ENCODE peak calls at places on chromosomes 7 and 10, in four cellular contexts. R is tibial artery, Z is gastrocnemius medialis, O is upper lobe of right lung. Y is an unnamed sample. For H3K9me3, the result is how much of the 10 kb centered on the place peaks cover.

GRCh38 chr7:30348083-30348560 is 63.7 kb downstream of the ZNRF2 start:
- DNase-seq in R (no peak), Z (no peak), O (no peak), Y (no peak)

GRCh38 chr10:1130995-1131790 is 75.0 kb downstream of the WDR37 start:
- DNase-seq in R (no peak), Z (no peak), O (no peak), Y (no peak)

GRCh38 chr10:66928000-66928770 is 2.3 kb downstream of the LRRTM3 start:
- DNase-seq in R (no peak), Z (no peak), O (no peak), Y (peak)

GRCh38 chr10:11447571-11447970 is 163.9 kb downstream of the USP6NL start:
- DNase-seq in R (no peak), Z (no peak), O (no peak), Y (no peak)

GRCh38 chr7:5314864-5315263 is 32.1 kb downstream of the SLC29A4 start:
- DNase-seq in R (no peak), Z (no peak), O (no peak), Y (peak)

GRCh38 chr7:116177009-116177408 is 33.3 kb upstream of the TES start:
- DNase-seq in R (no peak), Z (no peak), O (no peak), Y (no peak)

GRCh38 chr10:102241037-102241443 is 272 bp downstream of the PITX3 start:
- DNase-seq in R (no peak), Z (no peak), O (no peak), Y (no peak)

GRCh38 chr10:3477683-3478082 is 305.1 kb upstream of the PITRM1 start:
- DNase-seq in R (no peak), Z (no peak), O (no peak), Y (no peak)

GRCh38 chr7:5659584-5659983 is 121.9 kb downstream of the RNF216 start:
- DNase-seq in R (no peak), Z (no peak), O (no peak), Y (no peak)

GRCh38 chr7:157302314-157302711 is 34.5 kb upstream of the DNAJB6 start:
- DNase-seq in R (peak), Z (peak), O (peak), Y (peak)

GRCh38 chr10:92594194-92594593 is 1.3 kb downstream of the KIF11 start:
- DNase-seq in R (no peak), Z (no peak), O (no peak), Y (no peak)

GRCh38 chr7:38186593-38187314 is 8.7 kb downstream of the STARD3NL start:
- DNase-seq in R (no peak), Z (no peak), O (no peak), Y (peak)

GRCh38 chr7:149291036-149291835 is 29.2 kb downstream of the ZNF783 start:
- DNase-seq in R (no peak), Z (no peak), O (peak), Y (no peak)

GRCh38 chr10:133399123-133399601 is 5.2 kb downstream of the MTG1 start:
- DNase-seq in R (peak), Z (no peak), O (peak), Y (peak)

GRCh38 chr10:8245131-8246117 is 190.9 kb downstream of the GATA3 start:
- DNase-seq in R (no peak), Z (no peak), O (no peak), Y (no peak)

GRCh38 chr10:61642692-61643091 is 20.0 kb upstream of the CABCOCO1 start:
- DNase-seq in R (no peak), Z (no peak), O (no peak), Y (no peak)

GRCh38 chr7:45187089-45187945 is 29.7 kb downstream of the RAMP3 start:
- DNase-seq in R (no peak), Z (no peak), O (peak), Y (no peak)

GRCh38 chr7:66662646-66663264 is 34.1 kb downstream of the KCTD7 start:
- DNase-seq in R (no peak), Z (no peak), O (no peak), Y (no peak)

GRCh38 chr7:28062197-28062988 is 118.2 kb downstream of the JAZF1 start:
- DNase-seq in R (no peak), Z (peak), O (peak), Y (peak)

GRCh38 chr10:12965571-12965970 is 35.9 kb downstream of the CCDC3 start:
- DNase-seq in R (no peak), Z (no peak), O (no peak), Y (no peak)

GRCh38 chr10:12414278-12414988 is 65.1 kb downstream of the CAMK1D start:
- DNase-seq in R (no peak), Z (no peak), O (no peak), Y (no peak)

GRCh38 chr7:150311146-150311545 is 12.0 kb upstream of the LRRC61 start:
- DNase-seq in R (no peak), Z (no peak), O (no peak), Y (no peak)

GRCh38 chr10:71921319-71922027 is 42.7 kb upstream of the CHST3 start:
- DNase-seq in R (peak), Z (no peak), O (no peak), Y (peak)

GRCh38 chr10:123241391-123242141 is 87.4 kb downstream of the BUB3 start:
- DNase-seq in R (no peak), Z (no peak), O (no peak), Y (no peak)

GRCh38 chr7:91342402-91342801 is 78.2 kb downstream of the FZD1 start:
- DNase-seq in R (no peak), Z (no peak), O (no peak), Y (no peak)

GRCh38 chr7:44194069-44194468 is 4.8 kb upstream of the GCK start:
- DNase-seq in R (no peak), Z (no peak), O (peak), Y (no peak)

GRCh38 chr7:70505468-70505867 is 626.5 kb upstream of the GALNT17 start:
- DNase-seq in R (no peak), Z (no peak), O (no peak), Y (no peak)

GRCh38 chr7:155824195-155824915 is 12.1 kb upstream of the SHH start:
- DNase-seq in R (no peak), Z (no peak), O (peak), Y (peak)

GRCh38 chr7:136063337-136063666 is 86.1 kb upstream of the MTPN start:
- DNase-seq in R (no peak), Z (no peak), O (no peak), Y (no peak)

GRCh38 chr7:141652691-141653090 is 49.3 kb downstream of the DENND11 start:
- DNase-seq in R (peak), Z (no peak), O (no peak), Y (no peak)

GRCh38 chr10:69786791-69787190 is 14.9 kb upstream of the COL13A1 start:
- DNase-seq in R (no peak), Z (no peak), O (no peak), Y (no peak)

GRCh38 chr10:18582803-18583202 is 68.6 kb downstream of the NSUN6 start:
- DNase-seq in R (no peak), Z (no peak), O (no peak), Y (no peak)
- H3K27ac ChIP-seq in R (no peak), Z (no peak), O (no peak), Y (no peak)

GRCh38 chr7:117600912-117601311 is 121.1 kb downstream of the CFTR start:
- DNase-seq in R (no peak), Z (no peak), O (no peak), Y (no peak)
- H3K9me3 ChIP-seq in R (under half), Z (under half), O (under half), Y (under half)

GRCh38 chr7:107559864-107560263 is 3.9 kb downstream of the COG5 start:
- DNase-seq in R (no peak), Z (no peak), O (no peak), Y (no peak)
- H3K4me3 ChIP-seq in R (no peak), Z (no peak), O (no peak), Y (no peak)

GRCh38 chr10:86673216-86673826 is 5.0 kb downstream of the LDB3 start:
- DNase-seq in R (no peak), Z (no peak), O (no peak), Y (no peak)
- H3K27ac ChIP-seq in R (peak), Z (peak), O (no peak), Y (peak)

GRCh38 chr10:107689318-107689717 is 524.8 kb upstream of the SORCS1 start:
- DNase-seq in R (no peak), Z (no peak), O (no peak), Y (no peak)

GRCh38 chr10:107692072-107692471 is 527.6 kb upstream of the SORCS1 start:
- DNase-seq in R (no peak), Z (no peak), O (no peak), Y (no peak)

GRCh38 chr10:107687702-107688101 is 523.2 kb upstream of the SORCS1 start:
- DNase-seq in R (no peak), Z (no peak), O (no peak), Y (no peak)

DNA sequence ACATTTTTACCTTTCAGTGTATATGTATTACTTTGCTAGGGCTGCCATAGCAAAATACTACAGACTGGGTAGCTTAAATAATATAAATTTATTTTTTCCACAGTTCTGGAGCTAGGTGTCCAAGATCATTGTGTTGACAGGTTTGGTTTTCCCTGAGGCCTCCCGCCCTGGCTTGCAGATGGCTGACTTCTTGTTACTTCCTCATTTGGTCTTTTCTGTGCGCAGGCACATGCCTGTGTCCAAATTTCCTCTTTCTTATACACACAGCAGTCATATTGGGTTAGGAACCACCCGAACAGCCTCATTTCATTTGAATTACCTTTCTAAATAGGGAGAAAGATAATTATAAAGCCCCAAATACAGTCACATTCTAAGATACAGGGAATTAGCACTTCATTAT is 521.6 kb upstream of the SORCS1 start:
- DNase-seq in R (peak), Z (no peak), O (no peak), Y (peak)
- H3K9me3 ChIP-seq in R (under half), Z (under half), O (under half), Y (under half)

GRCh38 chr10:79242620-79243152 is 104.6 kb upstream of the PPIF start:
- DNase-seq in R (peak), Z (no peak), O (peak), Y (peak)

GRCh38 chr10:79239930-79240713 is 107.1 kb upstream of the PPIF start:
- DNase-seq in R (no peak), Z (no peak), O (no peak), Y (no peak)

GRCh38 chr10:79243211-79244067 is 103.8 kb upstream of the PPIF start:
- DNase-seq in R (peak), Z (no peak), O (peak), Y (peak)

GRCh38 chr10:79241990-79242619 is 105.2 kb upstream of the PPIF start:
- DNase-seq in R (peak), Z (peak), O (peak), Y (peak)

DNA sequence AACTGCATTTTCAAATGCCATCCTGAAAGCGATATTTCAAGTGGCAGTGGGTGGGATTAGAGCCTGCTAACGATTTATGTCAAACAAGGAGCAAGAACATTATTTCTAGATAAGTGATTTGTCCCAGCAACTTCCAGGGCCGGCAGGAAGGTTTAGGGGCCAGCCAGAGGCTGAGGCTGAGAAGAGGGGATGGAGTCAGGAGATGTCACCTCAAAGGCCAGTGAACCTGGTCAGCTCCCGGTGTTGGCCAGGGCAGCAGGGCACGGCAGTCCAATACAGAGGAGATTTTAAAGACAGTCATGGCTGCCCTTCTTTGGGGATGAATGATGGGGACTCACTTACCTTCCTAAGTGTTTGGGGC is 105.7 kb upstream of the PPIF start:
- DNase-seq in R (no peak), Z (no peak), O (no peak), Y (no peak)
- H3K4me3 ChIP-seq in R (peak), Z (peak), O (peak), Y (no peak)

Y was measured in right cardiac atrium.